ENCODE peak calls at places on chromosomes 3 and 15, in nine cellular contexts. K, Z, B, S, T, A, D, F and C are unnamed samples.

GRCh38 chr3:197456271-197457091 is 99.3 kb downstream of the BDH1 start:
- DNase-seq in K (peak; percentile 45), Z (no peak), B (no peak), S (peak; percentile 90), T (peak; percentile 46), A (peak; percentile 73), D (peak; percentile 85), F (peak; percentile 88), C (peak; percentile 67)

GRCh38 chr3:122576174-122576940 is 1.1 kb upstream of the PARP15 start:
- DNase-seq in K (no peak), Z (no peak), B (no peak), S (no peak), T (peak; percentile 91), A (no peak), D (no peak), F (no peak), C (peak; percentile 70)

GRCh38 chr3:153161714-153162512 is at the start of gene RAP2B:
- DNase-seq in K (peak; percentile 97), Z (peak; percentile 94), B (peak; percentile 91), S (peak; percentile 95), T (peak; percentile 95), A (peak; percentile 98), D (peak; percentile 98), F (peak; percentile 97), C (peak; percentile 96)

GRCh38 chr15:75357976-75358673 is 10.3 kb downstream of the MAN2C1 start:
- DNase-seq in K (no peak), Z (no peak), B (no peak), S (no peak), T (no peak), A (no peak), D (no peak), F (no peak), C (no peak)

GRCh38 chr3:173066044-173066679 is 74.9 kb downstream of the SPATA16 start:
- DNase-seq in K (no peak), Z (no peak), B (no peak), S (no peak), T (no peak), A (no peak), D (peak; percentile 5), F (no peak), C (no peak)

GRCh38 chr3:50078622-50079021 is 10.1 kb upstream of the RBM5 start:
- DNase-seq in K (no peak), Z (no peak), B (no peak), S (no peak), T (no peak), A (peak; percentile 25), D (no peak), F (no peak), C (peak; percentile 7)

GRCh38 chr3:55899887-55900286 is 412.8 kb upstream of the WNT5A start:
- DNase-seq in K (no peak), Z (no peak), B (no peak), S (peak; percentile 43), T (peak; percentile 1), A (peak; percentile 6), D (peak; percentile 6), F (no peak), C (peak; percentile 13)

GRCh38 chr3:123026551-123027291 is 842 bp downstream of the SEMA5B start:
- DNase-seq in K (no peak), Z (no peak), B (no peak), S (no peak), T (no peak), A (peak; percentile 9), D (peak; percentile 41), F (peak; percentile 70), C (no peak)

GRCh38 chr3:11642455-11643162 is 1.1 kb downstream of the VGLL4 start:
- DNase-seq in K (peak; percentile 29), Z (peak; percentile 69), B (peak; percentile 20), S (no peak), T (peak; percentile 87), A (peak; percentile 53), D (peak; percentile 76), F (peak; percentile 65), C (peak; percentile 92)

GRCh38 chr3:120743081-120743365 is 479 bp downstream of the GTF2E1 start:
- DNase-seq in K (no peak), Z (no peak), B (no peak), S (no peak), T (no peak), A (peak; percentile 2), D (no peak), F (no peak), C (no peak)

GRCh38 chr3:10508619-10509260 is 3.4 kb upstream of the ATP2B2 start:
- DNase-seq in K (no peak), Z (no peak), B (no peak), S (peak; percentile 50), T (no peak), A (no peak), D (no peak), F (no peak), C (no peak)

GRCh38 chr3:83934208-83935150 is 1024.3 kb upstream of the CADM2 start:
- DNase-seq in K (no peak), Z (no peak), B (no peak), S (no peak), T (no peak), A (peak; percentile 99), D (no peak), F (no peak), C (peak; percentile 8)

GRCh38 chr15:37636736-37637135 is 297.7 kb upstream of the TMCO5A start:
- DNase-seq in K (no peak), Z (no peak), B (no peak), S (no peak), T (no peak), A (no peak), D (no peak), F (no peak), C (no peak)

GRCh38 chr3:110526732-110527727 is 544.6 kb upstream of the NECTIN3 start:
- DNase-seq in K (no peak), Z (no peak), B (no peak), S (no peak), T (no peak), A (peak; percentile 82), D (no peak), F (no peak), C (no peak)

GRCh38 chr3:139357899-139358298 is 14.1 kb downstream of the MRPS22 start:
- DNase-seq in K (no peak), Z (no peak), B (no peak), S (no peak), T (no peak), A (no peak), D (no peak), F (no peak), C (no peak)

GRCh38 chr3:39191103-39191502 is 1.3 kb downstream of the XIRP1 start:
- DNase-seq in K (no peak), Z (no peak), B (no peak), S (peak; percentile 61), T (no peak), A (no peak), D (no peak), F (no peak), C (no peak)

GRCh38 chr15:41581110-41581509 is 22.1 kb downstream of the TYRO3 start:
- DNase-seq in K (no peak), Z (no peak), B (no peak), S (peak; percentile 83), T (peak; percentile 48), A (peak; percentile 28), D (no peak), F (no peak), C (peak; percentile 37)

GRCh38 chr15:68982002-68982401 is 32.5 kb upstream of the NOX5 start:
- DNase-seq in K (no peak), Z (no peak), B (no peak), S (no peak), T (no peak), A (no peak), D (no peak), F (no peak), C (no peak)

GRCh38 chr3:186331043-186331442 is 31.0 kb downstream of the DGKG start:
- DNase-seq in K (no peak), Z (no peak), B (no peak), S (no peak), T (no peak), A (no peak), D (no peak), F (no peak), C (no peak)

GRCh38 chr3:22012471-22012870 is 261.5 kb upstream of the ZNF385D start:
- DNase-seq in K (no peak), Z (no peak), B (no peak), S (no peak), T (no peak), A (peak; percentile 1), D (no peak), F (no peak), C (no peak)

GRCh38 chr3:120451670-120452220 is 953 bp upstream of the FSTL1 start:
- DNase-seq in K (no peak), Z (no peak), B (no peak), S (no peak), T (no peak), A (no peak), D (no peak), F (no peak), C (no peak)

GRCh38 chr3:16784958-16785357 is 99.8 kb upstream of the PLCL2 start:
- DNase-seq in K (no peak), Z (no peak), B (no peak), S (no peak), T (no peak), A (no peak), D (no peak), F (no peak), C (no peak)

GRCh38 chr3:62607287-62608029 is 234.1 kb upstream of the FEZF2 start:
- DNase-seq in K (no peak), Z (no peak), B (no peak), S (no peak), T (no peak), A (peak; percentile 75), D (no peak), F (no peak), C (no peak)